ENCODE peak calls at places on chromosomes 16 and 17, in eight cellular contexts. K, O, C, W, D, U, X and J are unnamed samples.

GRCh38 chr17:20948984-20949777 is 93.6 kb downstream of the USP22 start:
- DNase-seq in U (peak; percentile 8), D (no peak), K (no peak), W (no peak), C (no peak), X (no peak), O (no peak), J (no peak)

GRCh38 chr16:67029249-67030096 is 524 bp downstream of the CBFB start:
- DNase-seq in K (peak; percentile 58), X (peak; percentile 42), D (peak; percentile 65), U (peak; percentile 62), O (peak; percentile 62), C (peak; percentile 51), W (peak; percentile 54), J (peak; percentile 77)

GRCh38 chr16:55037051-55037450 is 106.4 kb downstream of the IRX5 start:
- DNase-seq in U (no peak), K (no peak), O (no peak), C (no peak), W (no peak), D (no peak), X (no peak), J (no peak)

GRCh38 chr17:66507103-66507923 is 204.9 kb downstream of the PRKCA start:
- DNase-seq in O (no peak), D (no peak), C (no peak), W (peak; percentile 7), U (peak; percentile 50), K (no peak), X (no peak), J (no peak)

GRCh38 chr16:64773184-64773583 is 348.7 kb downstream of the CDH11 start:
- DNase-seq in W (no peak), U (no peak), D (no peak), O (no peak), C (no peak), X (no peak), K (no peak), J (no peak)

GRCh38 chr16:57807968-57808528 is 5.8 kb upstream of the KIFC3 start:
- DNase-seq in W (peak; percentile 47), K (peak; percentile 65), U (peak; percentile 74), C (peak; percentile 40), X (peak; percentile 27), D (no peak), O (peak; percentile 82), J (peak; percentile 82)

GRCh38 chr17:39400547-39401411 is 647 bp downstream of the FBXL20 start:
- DNase-seq in C (no peak), K (no peak), W (peak; percentile 2), U (peak; percentile 5), X (peak; percentile 10), D (no peak), O (no peak), J (no peak)

GRCh38 chr16:53183442-53183841 is 128.7 kb downstream of the CHD9 start:
- DNase-seq in X (no peak), D (no peak), O (no peak), U (no peak), C (no peak), K (no peak), W (no peak), J (no peak)